ENCODE peak calls at places on chromosomes 3 and 15, in nine cellular contexts. E is fibroblast of mammary gland; K is tibial artery; A is naive thymus-derived CD8-positive, alpha-beta T cell; Y is memory B cell; I is stimulated activated CD4-positive, alpha-beta T cell treated with anti-CD3 and anti-CD28 coated beads, Interleukin-4, amount 100 ng/mL, for 1 hour; U is mucosa of descending colon; G is AG08396; F is GM12865. T is an unnamed sample.

GRCh38 chr3:52456169-52456799 is 880 bp downstream of the NISCH start:
- DNase-seq in U (no peak), Y (no peak), F (no peak), E (peak; percentile 28), G (peak; percentile 61), I (no peak), K (peak; percentile 48), A (no peak), T (no peak)

GRCh38 chr3:126530171-126531050 is 6.5 kb downstream of the CHST13 start:
- DNase-seq in A (no peak), E (no peak), Y (no peak), K (peak; percentile 56), I (no peak), G (no peak), U (peak; percentile 60), F (peak; percentile 18), T (peak; percentile 39)

GRCh38 chr15:32029862-32030781 is at the start of gene CHRNA7:
- DNase-seq in Y (no peak), E (peak; percentile 10), K (no peak), U (peak; percentile 75), G (peak; percentile 78), A (no peak), F (peak; percentile 74), I (peak; percentile 7), T (no peak)

GRCh38 chr15:52653451-52653964 is 25.7 kb downstream of the ATOSA start:
- DNase-seq in I (no peak), Y (no peak), A (no peak), E (peak; percentile 83), F (no peak), U (no peak), G (peak; percentile 24), K (no peak), T (no peak)

GRCh38 chr15:26433818-26434217 is 339.0 kb downstream of the GABRB3 start:
- DNase-seq in G (no peak), I (no peak), K (no peak), F (no peak), E (no peak), Y (no peak), U (no peak), A (no peak), T (no peak)

GRCh38 chr3:149368850-149369497 is 8.5 kb downstream of the TM4SF1 start:
- DNase-seq in F (no peak), K (no peak), U (no peak), I (no peak), A (no peak), E (no peak), G (no peak), Y (no peak), T (no peak)

GRCh38 chr15:80626643-80627120 is 68.4 kb upstream of the ABHD17C start:
- DNase-seq in Y (no peak), G (no peak), A (no peak), E (no peak), K (no peak), F (no peak), U (no peak), I (no peak), T (no peak)

GRCh38 chr15:90031231-90031791 is 30.2 kb downstream of the ZNF710 start:
- DNase-seq in A (no peak), G (no peak), F (peak; percentile 96), Y (no peak), I (no peak), E (peak; percentile 86), K (peak; percentile 18), U (no peak), T (no peak)

GRCh38 chr3:121529308-121529707 is 16.5 kb downstream of the POLQ start:
- DNase-seq in E (peak; percentile 35), K (no peak), I (no peak), U (no peak), F (no peak), Y (no peak), G (peak; percentile 44), A (no peak), T (no peak)

GRCh38 chr15:98856540-98856907 is 151.1 kb downstream of the PGPEP1L start:
- DNase-seq in K (no peak), I (no peak), Y (no peak), G (peak; percentile 77), U (no peak), F (no peak), A (no peak), E (peak; percentile 91), T (no peak)

GRCh38 chr3:187261541-187261969 is 30.0 kb downstream of the MASP1 start:
- DNase-seq in F (no peak), A (no peak), I (no peak), U (no peak), E (peak; percentile 94), Y (no peak), K (no peak), G (peak; percentile 29), T (no peak)

GRCh38 chr3:88773766-88774165 is 333.7 kb upstream of the EPHA3 start:
- DNase-seq in K (no peak), G (no peak), E (no peak), Y (no peak), A (no peak), U (no peak), F (no peak), I (no peak), T (no peak)

GRCh38 chr15:66703540-66703941 is 1.5 kb downstream of the SMAD6 start:
- DNase-seq in Y (peak; percentile 53), F (peak; percentile 37), U (peak; percentile 66), G (no peak), E (peak; percentile 40), I (peak; percentile 16), A (peak; percentile 10), K (no peak), T (no peak)

GRCh38 chr3:16849795-16850194 is 35.0 kb upstream of the PLCL2 start:
- DNase-seq in U (no peak), G (no peak), A (no peak), F (no peak), I (no peak), Y (no peak), K (peak; percentile 21), E (peak; percentile 69), T (no peak)

GRCh38 chr15:99511529-99511864 is 54.3 kb upstream of the MEF2A start:
- DNase-seq in G (no peak), A (no peak), U (no peak), E (peak; percentile 9), I (no peak), K (no peak), Y (no peak), F (peak; percentile 69), T (no peak)

GRCh38 chr15:56886878-56887781 is 31.3 kb upstream of the TCF12 start:
- DNase-seq in K (peak; percentile 91), Y (peak; percentile 72), E (peak; percentile 92), A (peak; percentile 77), I (peak; percentile 83), G (peak; percentile 97), F (peak; percentile 97), U (peak; percentile 95), T (peak; percentile 82)

GRCh38 chr3:126394179-126394976 is at the start of gene CFAP100:
- DNase-seq in U (no peak), K (peak; percentile 39), G (peak; percentile 65), A (no peak), I (no peak), Y (no peak), F (no peak), E (peak; percentile 35), T (no peak)

GRCh38 chr15:64134322-64134829 is 17.2 kb upstream of the SNX22 start:
- DNase-seq in A (no peak), F (no peak), U (no peak), I (no peak), Y (no peak), K (no peak), E (peak; percentile 39), G (no peak), T (no peak)

GRCh38 chr3:14391033-14391432 is 11.4 kb upstream of the SLC6A6 start:
- DNase-seq in K (peak; percentile 71), U (no peak), Y (no peak), I (no peak), E (peak; percentile 72), G (peak; percentile 85), F (no peak), A (no peak), T (no peak)

GRCh38 chr3:13219077-13219901 is 146.1 kb upstream of the IQSEC1 start:
- DNase-seq in E (no peak), G (no peak), K (no peak), I (no peak), Y (no peak), U (peak; percentile 33), A (no peak), F (no peak), T (no peak)

GRCh38 chr3:9279959-9280358 is 30.5 kb upstream of the SRGAP3 start:
- DNase-seq in I (no peak), Y (no peak), F (no peak), A (no peak), U (no peak), G (peak; percentile 13), K (no peak), E (peak; percentile 57), T (no peak)

GRCh38 chr3:192571197-192571791 is 156.0 kb downstream of the FGF12 start:
- DNase-seq in I (no peak), F (no peak), G (peak; percentile 29), K (peak; percentile 36), E (peak; percentile 58), A (no peak), Y (no peak), U (no peak), T (no peak)

GRCh38 chr3:190739726-190740230 is 122.7 kb downstream of the GMNC start:
- DNase-seq in K (no peak), A (no peak), F (no peak), I (no peak), U (no peak), E (peak; percentile 10), Y (no peak), G (no peak), T (no peak)

GRCh38 chr15:76844096-76844495 is 61.0 kb downstream of the SCAPER start:
- DNase-seq in K (no peak), I (no peak), A (no peak), U (no peak), F (no peak), E (peak; percentile 55), Y (no peak), G (no peak), T (no peak)

GRCh38 chr3:111152506-111152905 is 80.9 kb downstream of the NECTIN3 start:
- DNase-seq in E (peak; percentile 41), G (no peak), U (no peak), K (no peak), A (no peak), Y (no peak), I (no peak), F (no peak), T (no peak)

GRCh38 chr3:45937206-45938042 is 5.8 kb upstream of the CXCR6 start:
- DNase-seq in A (no peak), E (no peak), K (no peak), U (no peak), Y (no peak), F (no peak), G (no peak), I (no peak), T (no peak)

GRCh38 chr15:69857246-69857645 is 240.5 kb downstream of the TLE3 start:
- DNase-seq in G (no peak), E (no peak), K (no peak), F (no peak), U (no peak), A (no peak), I (no peak), Y (no peak), T (no peak)

GRCh38 chr15:44215594-44215993 is 20.5 kb upstream of the FRMD5 start:
- DNase-seq in E (peak; percentile 90), A (no peak), G (peak; percentile 56), K (no peak), I (no peak), Y (no peak), F (peak; percentile 6), U (no peak), T (no peak)

GRCh38 chr3:12638105-12638504 is 25.8 kb downstream of the RAF1 start:
- DNase-seq in F (no peak), G (no peak), A (no peak), Y (no peak), E (peak; percentile 62), I (no peak), U (no peak), K (no peak), T (no peak)

GRCh38 chr3:33315826-33316225 is 38.6 kb downstream of the FBXL2 start:
- DNase-seq in U (no peak), E (peak; percentile 44), K (no peak), G (peak; percentile 3), I (no peak), Y (no peak), F (no peak), A (no peak), T (no peak)

GRCh38 chr15:99467338-99467720 is 98.5 kb upstream of the MEF2A start:
- DNase-seq in A (no peak), G (no peak), K (no peak), I (no peak), E (no peak), Y (no peak), U (no peak), F (no peak), T (no peak)

T was measured in CD8-positive, alpha-beta memory T cell.